ENCODE peak calls at places on chromosomes 12 and 14, in six cellular contexts. Y, M, D, L, O and P are unnamed samples.

GRCh38 chr12:79127268-79127895 is 262.8 kb downstream of the SYT1 start:
- DNase-seq in Y (peak; percentile 96), M (no peak), D (no peak), L (peak; percentile 7), O (no peak), P (no peak)

GRCh38 chr12:88062464-88062863 is 33.3 kb upstream of the C12orf50 start:
- DNase-seq in Y (no peak), M (no peak), D (no peak), L (no peak), O (no peak), P (no peak)

GRCh38 chr14:33836203-33836894 is 114.5 kb downstream of the EGLN3 start:
- DNase-seq in Y (no peak), M (no peak), D (no peak), L (no peak), O (no peak), P (no peak)

GRCh38 chr12:39931857-39932256 is 174.0 kb downstream of the SLC2A13 start:
- DNase-seq in Y (no peak), M (no peak), D (no peak), L (no peak), O (no peak), P (no peak)

GRCh38 chr12:78778339-78778738 is 86.2 kb upstream of the SYT1 start:
- DNase-seq in Y (no peak), M (no peak), D (no peak), L (peak; percentile 26), O (no peak), P (no peak)

GRCh38 chr14:41922014-41922413 is 315.3 kb downstream of the LRFN5 start:
- DNase-seq in Y (no peak), M (no peak), D (no peak), L (peak; percentile 7), O (no peak), P (no peak)

GRCh38 chr12:54429014-54429471 is 10.0 kb upstream of the ITGA5 start:
- DNase-seq in Y (no peak), M (no peak), D (no peak), L (peak; percentile 30), O (peak; percentile 46), P (no peak)

GRCh38 chr12:79055926-79056674 is 191.5 kb downstream of the SYT1 start:
- DNase-seq in Y (peak; percentile 92), M (no peak), D (no peak), L (peak; percentile 87), O (no peak), P (no peak)

GRCh38 chr12:12979151-12979550 is 20.9 kb downstream of the HEBP1 start:
- DNase-seq in Y (peak; percentile 81), M (no peak), D (no peak), L (no peak), O (no peak), P (no peak)

GRCh38 chr14:70052990-70053389 is 135.8 kb downstream of the SLC8A3 start:
- DNase-seq in Y (peak; percentile 28), M (no peak), D (no peak), L (peak; percentile 40), O (peak; percentile 81), P (no peak)

GRCh38 chr14:22265319-22266140 is 323.5 kb downstream of the DAD1 start:
- DNase-seq in Y (peak; percentile 39), M (no peak), D (no peak), L (peak; percentile 56), O (no peak), P (no peak)

GRCh38 chr12:4037747-4038312 is 164.6 kb upstream of the PARP11 start:
- DNase-seq in Y (peak; percentile 44), M (peak; percentile 44), D (no peak), L (peak; percentile 58), O (peak; percentile 66), P (no peak)

GRCh38 chr14:70909788-70910614 is 2.7 kb downstream of the PCNX1 start:
- DNase-seq in Y (no peak), M (no peak), D (no peak), L (peak; percentile 22), O (no peak), P (no peak)

GRCh38 chr12:4985820-4986219 is 57.9 kb upstream of the KCNA5 start:
- DNase-seq in Y (no peak), M (no peak), D (no peak), L (no peak), O (no peak), P (no peak)

GRCh38 chr12:121295746-121296617 is 527 bp downstream of the CAMKK2 start:
- DNase-seq in Y (no peak), M (peak; percentile 29), D (peak; percentile 77), L (peak; percentile 21), O (peak; percentile 79), P (no peak)

GRCh38 chr14:106691601-106692291 is 1165.4 kb downstream of the TMEM121 start:
- DNase-seq in Y (no peak), M (no peak), D (peak; percentile 61), L (no peak), O (peak; percentile 52), P (peak; percentile 71)

GRCh38 chr12:123237646-123238329 is 4.6 kb downstream of the MTRFR start:
- DNase-seq in Y (peak; percentile 64), M (peak; percentile 35), D (peak; percentile 80), L (peak; percentile 89), O (peak; percentile 87), P (no peak)

GRCh38 chr14:25431211-25432076 is 381.5 kb upstream of the STXBP6 start:
- DNase-seq in Y (no peak), M (no peak), D (no peak), L (peak; percentile 23), O (peak; percentile 89), P (no peak)

GRCh38 chr12:26014085-26014484 is 55.6 kb downstream of the RASSF8 start:
- DNase-seq in Y (peak; percentile 13), M (no peak), D (no peak), L (no peak), O (no peak), P (no peak)

GRCh38 chr12:26021534-26021933 is 63.1 kb downstream of the RASSF8 start:
- DNase-seq in Y (no peak), M (no peak), D (no peak), L (no peak), O (no peak), P (no peak)

GRCh38 chr12:26022043-26022442 is 63.6 kb downstream of the RASSF8 start:
- DNase-seq in Y (no peak), M (no peak), D (no peak), L (no peak), O (no peak), P (no peak)

GRCh38 chr12:26018926-26019325 is 60.4 kb downstream of the RASSF8 start:
- DNase-seq in Y (peak; percentile 60), M (no peak), D (no peak), L (peak; percentile 42), O (no peak), P (no peak)

GRCh38 chr12:26017484-26018211 is 59.2 kb downstream of the RASSF8 start:
- DNase-seq in Y (peak; percentile 36), M (no peak), D (no peak), L (peak; percentile 86), O (peak; percentile 89), P (no peak)
- TF ChIP-seq CTCF in Y (peak; percentile 58), M (peak; percentile 25), D (no peak), L (peak; percentile 98), O (peak; percentile 100), P (peak; percentile 74)

GRCh38 chr12:56377310-56377988 is 14.8 kb upstream of the APOF start:
- DNase-seq in Y (peak; percentile 62), M (no peak), D (no peak), L (peak; percentile 80), O (peak; percentile 67), P (no peak)
- TF ChIP-seq CTCF in Y (peak; percentile 52), M (no peak), D (no peak), L (peak; percentile 66), O (peak; percentile 46), P (no peak)

GRCh38 chr14:66568220-66568619 is 60.3 kb downstream of the GPHN start:
- DNase-seq in Y (no peak), M (no peak), D (no peak), L (no peak), O (no peak), P (no peak)
- TF ChIP-seq CTCF in Y (no peak), M (no peak), D (no peak), L (peak; percentile 26), O (no peak), P (no peak)

DNA sequence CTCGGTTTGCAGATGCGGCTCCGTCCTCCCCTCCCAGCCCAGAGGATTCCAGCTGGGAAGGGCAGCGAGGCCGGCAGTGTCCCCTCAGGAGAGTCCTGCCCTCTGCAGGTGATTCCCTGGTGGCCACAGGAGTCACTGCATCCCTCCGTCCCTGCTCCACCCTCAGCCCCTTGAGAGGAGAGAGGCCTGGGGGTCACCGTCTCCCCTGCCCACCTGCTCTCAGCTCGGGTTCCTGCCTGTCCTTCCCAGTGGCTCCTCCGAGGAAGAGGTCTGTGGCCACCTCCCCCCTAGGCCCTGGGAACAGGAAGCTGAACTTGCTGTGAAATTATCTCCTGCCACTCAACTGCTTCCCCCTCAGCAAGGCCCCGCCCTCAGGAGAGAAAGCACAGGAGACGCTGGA is 12.9 kb upstream of the GALNT9 start:
- DNase-seq in Y (no peak), M (no peak), D (no peak), L (peak; percentile 53), O (peak; percentile 89), P (no peak)
- TF ChIP-seq CTCF in Y (peak; percentile 15), M (no peak), D (peak; percentile 14), L (peak; percentile 77), O (peak; percentile 80), P (peak; percentile 66)

DNA sequence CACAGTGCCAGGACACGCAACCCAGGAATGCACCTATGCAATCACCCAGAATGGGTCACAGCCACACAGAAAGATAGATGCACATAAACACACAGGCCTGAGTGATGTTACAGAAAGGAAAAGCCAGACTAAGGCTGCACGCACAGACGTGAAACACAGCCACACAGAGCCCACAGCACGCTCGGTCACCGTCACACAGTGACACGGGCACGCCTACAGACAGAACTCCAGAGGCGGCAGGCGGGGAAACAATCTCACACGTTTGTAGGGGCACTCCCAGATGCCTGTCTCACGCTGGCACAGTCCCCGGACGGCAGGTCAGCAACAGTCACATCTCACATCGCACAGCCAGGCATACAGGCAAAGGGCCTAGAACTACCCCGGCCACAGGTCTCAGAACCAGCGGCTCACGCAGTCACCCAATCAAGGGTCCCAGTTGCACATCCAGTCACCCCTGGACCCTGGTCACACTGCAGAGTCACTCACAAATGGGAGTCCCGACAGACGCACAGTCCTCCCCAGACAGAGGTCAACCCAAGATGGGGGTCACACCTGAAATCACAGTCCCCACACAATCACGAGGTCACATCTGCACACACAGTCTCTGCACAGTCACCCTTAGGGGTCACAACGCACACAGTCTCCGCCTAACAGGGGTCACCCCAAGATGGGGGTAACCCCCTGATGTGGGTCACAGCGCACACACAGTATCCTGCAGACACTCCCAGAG is 790 bp downstream of the SSH1 start:
- DNase-seq in Y (peak; percentile 87), M (peak; percentile 56), D (peak; percentile 86), L (peak; percentile 72), O (peak; percentile 84), P (no peak)
- TF ChIP-seq CTCF in Y (no peak), M (no peak), D (no peak), L (no peak), O (no peak), P (no peak)

DNA sequence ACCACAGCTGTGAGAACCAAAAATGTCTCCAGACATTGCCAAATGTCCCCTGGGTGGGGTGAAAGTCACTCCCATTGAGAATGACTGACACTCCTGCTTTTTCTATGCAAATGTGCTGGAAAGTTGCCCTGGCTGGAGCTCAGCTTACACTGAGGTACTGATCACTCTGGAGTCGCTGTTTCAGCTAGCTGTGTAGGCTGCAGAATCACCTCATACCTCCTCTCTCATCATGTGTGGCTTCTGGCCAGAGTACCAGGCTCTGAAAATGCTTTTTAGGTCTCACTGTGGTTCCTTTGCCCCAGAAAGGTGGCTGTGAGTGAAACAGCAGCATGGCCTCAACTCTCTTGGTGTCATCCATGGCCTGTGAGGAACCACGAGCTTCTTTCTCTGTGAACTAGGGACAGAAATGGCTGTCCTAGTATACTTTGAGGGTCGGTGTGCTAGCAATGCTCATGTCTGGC is 414.4 kb downstream of the DPF3 start:
- DNase-seq in Y (peak; percentile 4), M (no peak), D (no peak), L (no peak), O (peak; percentile 52), P (no peak)
- TF ChIP-seq CTCF in Y (no peak), M (no peak), D (no peak), L (no peak), O (no peak), P (no peak)